ENCODE peak calls at places on chromosomes 6 and 20, in six cellular contexts. One of them, this sample, is unnamed.

GRCh38 chr6:108942556-108943492 is 94.6 kb downstream of the ARMC2 start:
- DNase-seq in kidney glomerular epithelial cell: no peak
- DNase-seq in SJSA1: no peak
- DNase-seq in activated CD8-positive, alpha-beta memory T cell treated with anti-CD3 and anti-CD28 coated beads for 24 hours: no peak
- DNase-seq in stimulated activated CD8-positive, alpha-beta memory T cell treated with anti-CD3 and anti-CD28 coated beads, Interleukin-4, amount 100 ng/mL, for 1 hour: peak; percentile 23
- DNase-seq in NCI-H1417: no peak
- DNase-seq in this sample: no peak

GRCh38 chr20:63044605-63045004 is 37.8 kb upstream of the BHLHE23 start:
- DNase-seq in kidney glomerular epithelial cell: no peak
- DNase-seq in SJSA1: no peak
- DNase-seq in activated CD8-positive, alpha-beta memory T cell treated with anti-CD3 and anti-CD28 coated beads for 24 hours: no peak
- DNase-seq in stimulated activated CD8-positive, alpha-beta memory T cell treated with anti-CD3 and anti-CD28 coated beads, Interleukin-4, amount 100 ng/mL, for 1 hour: no peak
- DNase-seq in NCI-H1417: no peak
- DNase-seq in this sample: no peak

GRCh38 chr6:3414704-3415453 is 42.0 kb downstream of the SLC22A23 start:
- DNase-seq in kidney glomerular epithelial cell: no peak
- DNase-seq in SJSA1: no peak
- DNase-seq in activated CD8-positive, alpha-beta memory T cell treated with anti-CD3 and anti-CD28 coated beads for 24 hours: no peak
- DNase-seq in stimulated activated CD8-positive, alpha-beta memory T cell treated with anti-CD3 and anti-CD28 coated beads, Interleukin-4, amount 100 ng/mL, for 1 hour: no peak
- DNase-seq in NCI-H1417: no peak
- DNase-seq in this sample: no peak

GRCh38 chr6:110708295-110708965 is 106.8 kb downstream of the CDK19 start:
- DNase-seq in kidney glomerular epithelial cell: no peak
- DNase-seq in SJSA1: no peak
- DNase-seq in activated CD8-positive, alpha-beta memory T cell treated with anti-CD3 and anti-CD28 coated beads for 24 hours: no peak
- DNase-seq in stimulated activated CD8-positive, alpha-beta memory T cell treated with anti-CD3 and anti-CD28 coated beads, Interleukin-4, amount 100 ng/mL, for 1 hour: no peak
- DNase-seq in NCI-H1417: no peak
- DNase-seq in this sample: no peak

GRCh38 chr6:6131492-6132109 is 124.9 kb upstream of the NRN1 start:
- DNase-seq in kidney glomerular epithelial cell: no peak
- DNase-seq in SJSA1: no peak
- DNase-seq in activated CD8-positive, alpha-beta memory T cell treated with anti-CD3 and anti-CD28 coated beads for 24 hours: no peak
- DNase-seq in stimulated activated CD8-positive, alpha-beta memory T cell treated with anti-CD3 and anti-CD28 coated beads, Interleukin-4, amount 100 ng/mL, for 1 hour: no peak
- DNase-seq in NCI-H1417: peak; percentile 16
- DNase-seq in this sample: no peak

GRCh38 chr6:52306972-52307849 is 22.7 kb upstream of the MCM3 start:
- DNase-seq in kidney glomerular epithelial cell: no peak
- DNase-seq in SJSA1: no peak
- DNase-seq in activated CD8-positive, alpha-beta memory T cell treated with anti-CD3 and anti-CD28 coated beads for 24 hours: no peak
- DNase-seq in stimulated activated CD8-positive, alpha-beta memory T cell treated with anti-CD3 and anti-CD28 coated beads, Interleukin-4, amount 100 ng/mL, for 1 hour: no peak
- DNase-seq in NCI-H1417: no peak
- DNase-seq in this sample: no peak

GRCh38 chr20:1367479-1367878 is 25.4 kb downstream of the FKBP1A start:
- DNase-seq in kidney glomerular epithelial cell: no peak
- DNase-seq in SJSA1: no peak
- DNase-seq in activated CD8-positive, alpha-beta memory T cell treated with anti-CD3 and anti-CD28 coated beads for 24 hours: no peak
- DNase-seq in stimulated activated CD8-positive, alpha-beta memory T cell treated with anti-CD3 and anti-CD28 coated beads, Interleukin-4, amount 100 ng/mL, for 1 hour: no peak
- DNase-seq in NCI-H1417: no peak
- DNase-seq in this sample: no peak

GRCh38 chr20:61346996-61347906 is 95.2 kb downstream of the CDH4 start:
- DNase-seq in kidney glomerular epithelial cell: no peak
- DNase-seq in SJSA1: no peak
- DNase-seq in activated CD8-positive, alpha-beta memory T cell treated with anti-CD3 and anti-CD28 coated beads for 24 hours: no peak
- DNase-seq in stimulated activated CD8-positive, alpha-beta memory T cell treated with anti-CD3 and anti-CD28 coated beads, Interleukin-4, amount 100 ng/mL, for 1 hour: no peak
- DNase-seq in NCI-H1417: no peak
- DNase-seq in this sample: no peak

GRCh38 chr6:84597238-84597875 is 167.0 kb downstream of the TBX18 start:
- DNase-seq in kidney glomerular epithelial cell: no peak
- DNase-seq in SJSA1: peak; percentile 32
- DNase-seq in activated CD8-positive, alpha-beta memory T cell treated with anti-CD3 and anti-CD28 coated beads for 24 hours: no peak
- DNase-seq in stimulated activated CD8-positive, alpha-beta memory T cell treated with anti-CD3 and anti-CD28 coated beads, Interleukin-4, amount 100 ng/mL, for 1 hour: no peak
- DNase-seq in NCI-H1417: no peak
- DNase-seq in this sample: no peak

GRCh38 chr6:31771992-31772358 is 5.2 kb downstream of the VWA7 start:
- DNase-seq in kidney glomerular epithelial cell: no peak
- DNase-seq in SJSA1: no peak
- DNase-seq in activated CD8-positive, alpha-beta memory T cell treated with anti-CD3 and anti-CD28 coated beads for 24 hours: no peak
- DNase-seq in stimulated activated CD8-positive, alpha-beta memory T cell treated with anti-CD3 and anti-CD28 coated beads, Interleukin-4, amount 100 ng/mL, for 1 hour: no peak
- DNase-seq in NCI-H1417: no peak
- DNase-seq in this sample: no peak

GRCh38 chr6:27591660-27592059 is 118.8 kb upstream of the ZNF184 start:
- DNase-seq in kidney glomerular epithelial cell: peak; percentile 53
- DNase-seq in SJSA1: peak; percentile 14
- DNase-seq in activated CD8-positive, alpha-beta memory T cell treated with anti-CD3 and anti-CD28 coated beads for 24 hours: no peak
- DNase-seq in stimulated activated CD8-positive, alpha-beta memory T cell treated with anti-CD3 and anti-CD28 coated beads, Interleukin-4, amount 100 ng/mL, for 1 hour: no peak
- DNase-seq in NCI-H1417: peak; percentile 27
- DNase-seq in this sample: no peak

GRCh38 chr6:170007468-170008240 is 256.2 kb downstream of the ERMARD start:
- DNase-seq in kidney glomerular epithelial cell: no peak
- DNase-seq in SJSA1: no peak
- DNase-seq in activated CD8-positive, alpha-beta memory T cell treated with anti-CD3 and anti-CD28 coated beads for 24 hours: peak; percentile 37
- DNase-seq in stimulated activated CD8-positive, alpha-beta memory T cell treated with anti-CD3 and anti-CD28 coated beads, Interleukin-4, amount 100 ng/mL, for 1 hour: no peak
- DNase-seq in NCI-H1417: peak; percentile 98
- DNase-seq in this sample: no peak

GRCh38 chr6:84551797-84552196 is 212.6 kb downstream of the TBX18 start:
- DNase-seq in kidney glomerular epithelial cell: no peak
- DNase-seq in SJSA1: no peak
- DNase-seq in activated CD8-positive, alpha-beta memory T cell treated with anti-CD3 and anti-CD28 coated beads for 24 hours: no peak
- DNase-seq in stimulated activated CD8-positive, alpha-beta memory T cell treated with anti-CD3 and anti-CD28 coated beads, Interleukin-4, amount 100 ng/mL, for 1 hour: no peak
- DNase-seq in NCI-H1417: no peak
- DNase-seq in this sample: no peak

GRCh38 chr20:23371496-23371895 is 9.5 kb downstream of the GZF1 start:
- DNase-seq in kidney glomerular epithelial cell: no peak
- DNase-seq in SJSA1: no peak
- DNase-seq in activated CD8-positive, alpha-beta memory T cell treated with anti-CD3 and anti-CD28 coated beads for 24 hours: no peak
- DNase-seq in stimulated activated CD8-positive, alpha-beta memory T cell treated with anti-CD3 and anti-CD28 coated beads, Interleukin-4, amount 100 ng/mL, for 1 hour: no peak
- DNase-seq in NCI-H1417: no peak
- DNase-seq in this sample: no peak

GRCh38 chr6:32439708-32440214 is at the start of gene HLA-DRA:
- DNase-seq in kidney glomerular epithelial cell: peak; percentile 28
- DNase-seq in SJSA1: peak; percentile 57
- DNase-seq in activated CD8-positive, alpha-beta memory T cell treated with anti-CD3 and anti-CD28 coated beads for 24 hours: peak; percentile 71
- DNase-seq in stimulated activated CD8-positive, alpha-beta memory T cell treated with anti-CD3 and anti-CD28 coated beads, Interleukin-4, amount 100 ng/mL, for 1 hour: no peak
- DNase-seq in NCI-H1417: peak; percentile 13
- DNase-seq in this sample: no peak

GRCh38 chr6:32950449-32950848 is 2.4 kb downstream of the HLA-DMA start:
- DNase-seq in kidney glomerular epithelial cell: no peak
- DNase-seq in SJSA1: no peak
- DNase-seq in activated CD8-positive, alpha-beta memory T cell treated with anti-CD3 and anti-CD28 coated beads for 24 hours: no peak
- DNase-seq in stimulated activated CD8-positive, alpha-beta memory T cell treated with anti-CD3 and anti-CD28 coated beads, Interleukin-4, amount 100 ng/mL, for 1 hour: no peak
- DNase-seq in NCI-H1417: no peak
- DNase-seq in this sample: no peak

GRCh38 chr6:12138377-12138776 is 126.3 kb downstream of the HIVEP1 start:
- DNase-seq in kidney glomerular epithelial cell: no peak
- DNase-seq in SJSA1: no peak
- DNase-seq in activated CD8-positive, alpha-beta memory T cell treated with anti-CD3 and anti-CD28 coated beads for 24 hours: no peak
- DNase-seq in stimulated activated CD8-positive, alpha-beta memory T cell treated with anti-CD3 and anti-CD28 coated beads, Interleukin-4, amount 100 ng/mL, for 1 hour: no peak
- DNase-seq in NCI-H1417: no peak
- DNase-seq in this sample: no peak

GRCh38 chr6:48511382-48511781 is 400.4 kb upstream of the PTCHD4 start:
- DNase-seq in kidney glomerular epithelial cell: no peak
- DNase-seq in SJSA1: no peak
- DNase-seq in activated CD8-positive, alpha-beta memory T cell treated with anti-CD3 and anti-CD28 coated beads for 24 hours: no peak
- DNase-seq in stimulated activated CD8-positive, alpha-beta memory T cell treated with anti-CD3 and anti-CD28 coated beads, Interleukin-4, amount 100 ng/mL, for 1 hour: no peak
- DNase-seq in NCI-H1417: no peak
- DNase-seq in this sample: no peak

GRCh38 chr6:48564036-48564820 is 453.2 kb upstream of the PTCHD4 start:
- DNase-seq in kidney glomerular epithelial cell: no peak
- DNase-seq in SJSA1: no peak
- DNase-seq in activated CD8-positive, alpha-beta memory T cell treated with anti-CD3 and anti-CD28 coated beads for 24 hours: no peak
- DNase-seq in stimulated activated CD8-positive, alpha-beta memory T cell treated with anti-CD3 and anti-CD28 coated beads, Interleukin-4, amount 100 ng/mL, for 1 hour: no peak
- DNase-seq in NCI-H1417: no peak
- DNase-seq in this sample: no peak

GRCh38 chr6:128271527-128271926 is 248.9 kb downstream of the PTPRK start:
- DNase-seq in kidney glomerular epithelial cell: no peak
- DNase-seq in SJSA1: no peak
- DNase-seq in activated CD8-positive, alpha-beta memory T cell treated with anti-CD3 and anti-CD28 coated beads for 24 hours: no peak
- DNase-seq in stimulated activated CD8-positive, alpha-beta memory T cell treated with anti-CD3 and anti-CD28 coated beads, Interleukin-4, amount 100 ng/mL, for 1 hour: no peak
- DNase-seq in NCI-H1417: no peak
- DNase-seq in this sample: no peak

GRCh38 chr6:72620866-72621242 is 1.0 kb upstream of the KCNQ5 start:
- DNase-seq in kidney glomerular epithelial cell: no peak
- DNase-seq in SJSA1: no peak
- DNase-seq in activated CD8-positive, alpha-beta memory T cell treated with anti-CD3 and anti-CD28 coated beads for 24 hours: peak; percentile 76
- DNase-seq in stimulated activated CD8-positive, alpha-beta memory T cell treated with anti-CD3 and anti-CD28 coated beads, Interleukin-4, amount 100 ng/mL, for 1 hour: peak; percentile 1
- DNase-seq in NCI-H1417: no peak
- DNase-seq in this sample: no peak

GRCh38 chr20:2585811-2586210 is 49.4 kb downstream of the TMC2 start:
- DNase-seq in kidney glomerular epithelial cell: peak; percentile 4
- DNase-seq in SJSA1: peak; percentile 26
- DNase-seq in activated CD8-positive, alpha-beta memory T cell treated with anti-CD3 and anti-CD28 coated beads for 24 hours: no peak
- DNase-seq in stimulated activated CD8-positive, alpha-beta memory T cell treated with anti-CD3 and anti-CD28 coated beads, Interleukin-4, amount 100 ng/mL, for 1 hour: no peak
- DNase-seq in NCI-H1417: no peak
- DNase-seq in this sample: no peak

GRCh38 chr6:61809004-61809595 is 476.9 kb downstream of the KHDRBS2 start:
- DNase-seq in kidney glomerular epithelial cell: peak; percentile 50
- DNase-seq in SJSA1: no peak
- DNase-seq in activated CD8-positive, alpha-beta memory T cell treated with anti-CD3 and anti-CD28 coated beads for 24 hours: no peak
- DNase-seq in stimulated activated CD8-positive, alpha-beta memory T cell treated with anti-CD3 and anti-CD28 coated beads, Interleukin-4, amount 100 ng/mL, for 1 hour: no peak
- DNase-seq in NCI-H1417: peak; percentile 82
- DNase-seq in this sample: no peak

GRCh38 chr6:45416700-45417099 is 39.0 kb upstream of the SUPT3H start:
- DNase-seq in kidney glomerular epithelial cell: no peak
- DNase-seq in SJSA1: no peak
- DNase-seq in activated CD8-positive, alpha-beta memory T cell treated with anti-CD3 and anti-CD28 coated beads for 24 hours: no peak
- DNase-seq in stimulated activated CD8-positive, alpha-beta memory T cell treated with anti-CD3 and anti-CD28 coated beads, Interleukin-4, amount 100 ng/mL, for 1 hour: no peak
- DNase-seq in NCI-H1417: no peak
- DNase-seq in this sample: no peak

GRCh38 chr20:17969884-17970409 is 1.1 kb downstream of the MGME1 start:
- DNase-seq in kidney glomerular epithelial cell: peak; percentile 67
- DNase-seq in SJSA1: peak; percentile 67
- DNase-seq in activated CD8-positive, alpha-beta memory T cell treated with anti-CD3 and anti-CD28 coated beads for 24 hours: peak; percentile 61
- DNase-seq in stimulated activated CD8-positive, alpha-beta memory T cell treated with anti-CD3 and anti-CD28 coated beads, Interleukin-4, amount 100 ng/mL, for 1 hour: no peak
- DNase-seq in NCI-H1417: peak; percentile 60
- DNase-seq in this sample: no peak

GRCh38 chr20:22744341-22745193 is 160.2 kb upstream of the FOXA2 start:
- DNase-seq in kidney glomerular epithelial cell: no peak
- DNase-seq in SJSA1: no peak
- DNase-seq in activated CD8-positive, alpha-beta memory T cell treated with anti-CD3 and anti-CD28 coated beads for 24 hours: no peak
- DNase-seq in stimulated activated CD8-positive, alpha-beta memory T cell treated with anti-CD3 and anti-CD28 coated beads, Interleukin-4, amount 100 ng/mL, for 1 hour: no peak
- DNase-seq in NCI-H1417: no peak
- DNase-seq in this sample: no peak

GRCh38 chr6:139882977-139883728 is 508.7 kb upstream of the CITED2 start:
- DNase-seq in kidney glomerular epithelial cell: peak; percentile 59
- DNase-seq in SJSA1: peak; percentile 15
- DNase-seq in activated CD8-positive, alpha-beta memory T cell treated with anti-CD3 and anti-CD28 coated beads for 24 hours: no peak
- DNase-seq in stimulated activated CD8-positive, alpha-beta memory T cell treated with anti-CD3 and anti-CD28 coated beads, Interleukin-4, amount 100 ng/mL, for 1 hour: no peak
- DNase-seq in NCI-H1417: peak; percentile 70
- DNase-seq in this sample: no peak

GRCh38 chr20:6041808-6042265 is 12.0 kb downstream of the LRRN4 start:
- DNase-seq in kidney glomerular epithelial cell: no peak
- DNase-seq in SJSA1: no peak
- DNase-seq in activated CD8-positive, alpha-beta memory T cell treated with anti-CD3 and anti-CD28 coated beads for 24 hours: no peak
- DNase-seq in stimulated activated CD8-positive, alpha-beta memory T cell treated with anti-CD3 and anti-CD28 coated beads, Interleukin-4, amount 100 ng/mL, for 1 hour: no peak
- DNase-seq in NCI-H1417: no peak
- DNase-seq in this sample: no peak

GRCh38 chr6:127554435-127555006 is 22.5 kb upstream of the C6orf58 start:
- DNase-seq in kidney glomerular epithelial cell: no peak
- DNase-seq in SJSA1: no peak
- DNase-seq in activated CD8-positive, alpha-beta memory T cell treated with anti-CD3 and anti-CD28 coated beads for 24 hours: no peak
- DNase-seq in stimulated activated CD8-positive, alpha-beta memory T cell treated with anti-CD3 and anti-CD28 coated beads, Interleukin-4, amount 100 ng/mL, for 1 hour: no peak
- DNase-seq in NCI-H1417: peak; percentile 34
- DNase-seq in this sample: peak; percentile 27

GRCh38 chr6:79538481-79538971 is 1.3 kb upstream of the LCA5 start:
- DNase-seq in kidney glomerular epithelial cell: peak; percentile 68
- DNase-seq in SJSA1: peak; percentile 55
- DNase-seq in activated CD8-positive, alpha-beta memory T cell treated with anti-CD3 and anti-CD28 coated beads for 24 hours: no peak
- DNase-seq in stimulated activated CD8-positive, alpha-beta memory T cell treated with anti-CD3 and anti-CD28 coated beads, Interleukin-4, amount 100 ng/mL, for 1 hour: no peak
- DNase-seq in NCI-H1417: peak; percentile 63
- DNase-seq in this sample: no peak

GRCh38 chr6:8794420-8794819 is 359.1 kb upstream of the SLC35B3 start:
- DNase-seq in kidney glomerular epithelial cell: no peak
- DNase-seq in SJSA1: no peak
- DNase-seq in activated CD8-positive, alpha-beta memory T cell treated with anti-CD3 and anti-CD28 coated beads for 24 hours: no peak
- DNase-seq in stimulated activated CD8-positive, alpha-beta memory T cell treated with anti-CD3 and anti-CD28 coated beads, Interleukin-4, amount 100 ng/mL, for 1 hour: no peak
- DNase-seq in NCI-H1417: no peak
- DNase-seq in this sample: no peak

GRCh38 chr20:33277471-33278441 is 5.3 kb upstream of the BPIFB1 start:
- DNase-seq in kidney glomerular epithelial cell: no peak
- DNase-seq in SJSA1: no peak
- DNase-seq in activated CD8-positive, alpha-beta memory T cell treated with anti-CD3 and anti-CD28 coated beads for 24 hours: peak; percentile 11
- DNase-seq in stimulated activated CD8-positive, alpha-beta memory T cell treated with anti-CD3 and anti-CD28 coated beads, Interleukin-4, amount 100 ng/mL, for 1 hour: no peak
- DNase-seq in NCI-H1417: no peak
- DNase-seq in this sample: no peak

GRCh38 chr20:59836768-59837167 is 96.7 kb downstream of the SYCP2 start:
- DNase-seq in kidney glomerular epithelial cell: peak; percentile 1
- DNase-seq in SJSA1: no peak
- DNase-seq in activated CD8-positive, alpha-beta memory T cell treated with anti-CD3 and anti-CD28 coated beads for 24 hours: no peak
- DNase-seq in stimulated activated CD8-positive, alpha-beta memory T cell treated with anti-CD3 and anti-CD28 coated beads, Interleukin-4, amount 100 ng/mL, for 1 hour: no peak
- DNase-seq in NCI-H1417: peak; percentile 72
- DNase-seq in this sample: no peak

GRCh38 chr6:157943964-157944283 is 37.7 kb upstream of the SYNJ2 start:
- DNase-seq in kidney glomerular epithelial cell: no peak
- DNase-seq in SJSA1: no peak
- DNase-seq in activated CD8-positive, alpha-beta memory T cell treated with anti-CD3 and anti-CD28 coated beads for 24 hours: no peak
- DNase-seq in stimulated activated CD8-positive, alpha-beta memory T cell treated with anti-CD3 and anti-CD28 coated beads, Interleukin-4, amount 100 ng/mL, for 1 hour: no peak
- DNase-seq in NCI-H1417: no peak
- DNase-seq in this sample: no peak

GRCh38 chr20:43322851-43323250 is 133.1 kb upstream of the PTPRT start:
- DNase-seq in kidney glomerular epithelial cell: no peak
- DNase-seq in SJSA1: no peak
- DNase-seq in activated CD8-positive, alpha-beta memory T cell treated with anti-CD3 and anti-CD28 coated beads for 24 hours: no peak
- DNase-seq in stimulated activated CD8-positive, alpha-beta memory T cell treated with anti-CD3 and anti-CD28 coated beads, Interleukin-4, amount 100 ng/mL, for 1 hour: no peak
- DNase-seq in NCI-H1417: peak; percentile 35
- DNase-seq in this sample: no peak

GRCh38 chr6:111809264-111809663 is 64.0 kb downstream of the FYN start:
- DNase-seq in kidney glomerular epithelial cell: no peak
- DNase-seq in SJSA1: no peak
- DNase-seq in activated CD8-positive, alpha-beta memory T cell treated with anti-CD3 and anti-CD28 coated beads for 24 hours: no peak
- DNase-seq in stimulated activated CD8-positive, alpha-beta memory T cell treated with anti-CD3 and anti-CD28 coated beads, Interleukin-4, amount 100 ng/mL, for 1 hour: no peak
- DNase-seq in NCI-H1417: no peak
- DNase-seq in this sample: no peak

GRCh38 chr6:19289408-19289967 is 547.7 kb upstream of the ID4 start:
- DNase-seq in kidney glomerular epithelial cell: no peak
- DNase-seq in SJSA1: no peak
- DNase-seq in activated CD8-positive, alpha-beta memory T cell treated with anti-CD3 and anti-CD28 coated beads for 24 hours: no peak
- DNase-seq in stimulated activated CD8-positive, alpha-beta memory T cell treated with anti-CD3 and anti-CD28 coated beads, Interleukin-4, amount 100 ng/mL, for 1 hour: no peak
- DNase-seq in NCI-H1417: peak; percentile 70
- DNase-seq in this sample: no peak

GRCh38 chr6:132902866-132903265 is 88.5 kb downstream of the RPS12 start:
- DNase-seq in kidney glomerular epithelial cell: no peak
- DNase-seq in SJSA1: no peak
- DNase-seq in activated CD8-positive, alpha-beta memory T cell treated with anti-CD3 and anti-CD28 coated beads for 24 hours: no peak
- DNase-seq in stimulated activated CD8-positive, alpha-beta memory T cell treated with anti-CD3 and anti-CD28 coated beads, Interleukin-4, amount 100 ng/mL, for 1 hour: no peak
- DNase-seq in NCI-H1417: no peak
- DNase-seq in this sample: no peak

GRCh38 chr6:115932481-115932880 is 128.2 kb downstream of the FRK start:
- DNase-seq in kidney glomerular epithelial cell: peak; percentile 59
- DNase-seq in SJSA1: no peak
- DNase-seq in activated CD8-positive, alpha-beta memory T cell treated with anti-CD3 and anti-CD28 coated beads for 24 hours: no peak
- DNase-seq in stimulated activated CD8-positive, alpha-beta memory T cell treated with anti-CD3 and anti-CD28 coated beads, Interleukin-4, amount 100 ng/mL, for 1 hour: no peak
- DNase-seq in NCI-H1417: peak; percentile 9
- DNase-seq in this sample: no peak